ENCODE peak calls at places on chromosomes 2 and 18, in six cellular contexts. One of them, this sample, is unnamed.

GRCh38 chr2:213995400-213996105 is 415.3 kb upstream of the VWC2L start:
- DNase-seq in body of pancreas: no peak
- DNase-seq in cardiac muscle cell: peak; percentile 71
- DNase-seq in left ventricle myocardium inferior: no peak
- DNase-seq in A549: peak; percentile 86
- DNase-seq in neural progenitor cell: no peak
- DNase-seq in this sample: no peak

GRCh38 chr18:212780-213179 is 54.4 kb downstream of the USP14 start:
- DNase-seq in neural progenitor cell: no peak
- DNase-seq in cardiac muscle cell: peak; percentile 9
- DNase-seq in body of pancreas: no peak
- DNase-seq in left ventricle myocardium inferior: no peak
- DNase-seq in A549: no peak
- DNase-seq in this sample: no peak

GRCh38 chr18:54973046-54973445 is 13.8 kb upstream of the CCDC68 start:
- DNase-seq in cardiac muscle cell: no peak
- DNase-seq in left ventricle myocardium inferior: no peak
- DNase-seq in neural progenitor cell: no peak
- DNase-seq in A549: no peak
- DNase-seq in body of pancreas: no peak
- DNase-seq in this sample: no peak

GRCh38 chr2:159936471-159936870 is 125.9 kb downstream of the PLA2R1 start:
- DNase-seq in cardiac muscle cell: no peak
- DNase-seq in body of pancreas: no peak
- DNase-seq in left ventricle myocardium inferior: no peak
- DNase-seq in neural progenitor cell: no peak
- DNase-seq in A549: peak; percentile 55
- DNase-seq in this sample: no peak

GRCh38 chr2:40364143-40364903 is 87.6 kb downstream of the SLC8A1 start:
- DNase-seq in A549: peak; percentile 13
- DNase-seq in left ventricle myocardium inferior: no peak
- DNase-seq in neural progenitor cell: no peak
- DNase-seq in body of pancreas: no peak
- DNase-seq in cardiac muscle cell: peak; percentile 60
- DNase-seq in this sample: no peak

GRCh38 chr2:111706481-111707001 is 177.5 kb downstream of the ANAPC1 start:
- DNase-seq in body of pancreas: no peak
- DNase-seq in neural progenitor cell: no peak
- DNase-seq in A549: no peak
- DNase-seq in cardiac muscle cell: no peak
- DNase-seq in left ventricle myocardium inferior: no peak
- DNase-seq in this sample: no peak

GRCh38 chr2:49255325-49256023 is 101.2 kb upstream of the FSHR start:
- DNase-seq in cardiac muscle cell: peak; percentile 57
- DNase-seq in body of pancreas: no peak
- DNase-seq in neural progenitor cell: no peak
- DNase-seq in left ventricle myocardium inferior: no peak
- DNase-seq in A549: no peak
- DNase-seq in this sample: no peak

GRCh38 chr2:161586517-161587167 is 37.6 kb upstream of the SLC4A10 start:
- DNase-seq in A549: peak; percentile 18
- DNase-seq in body of pancreas: no peak
- DNase-seq in left ventricle myocardium inferior: no peak
- DNase-seq in cardiac muscle cell: peak; percentile 37
- DNase-seq in neural progenitor cell: peak; percentile 29
- DNase-seq in this sample: no peak

GRCh38 chr2:102801098-102801718 is 39.4 kb downstream of the TMEM182 start:
- DNase-seq in neural progenitor cell: peak; percentile 15
- DNase-seq in cardiac muscle cell: peak; percentile 43
- DNase-seq in left ventricle myocardium inferior: peak; percentile 63
- DNase-seq in A549: peak; percentile 82
- DNase-seq in body of pancreas: no peak
- DNase-seq in this sample: no peak

GRCh38 chr2:37764739-37765138 is 93.3 kb upstream of the CDC42EP3 start:
- DNase-seq in neural progenitor cell: no peak
- DNase-seq in left ventricle myocardium inferior: no peak
- DNase-seq in cardiac muscle cell: no peak
- DNase-seq in A549: no peak
- DNase-seq in body of pancreas: no peak
- DNase-seq in this sample: no peak

GRCh38 chr18:40046596-40046995 is 1908.4 kb upstream of the PIK3C3 start:
- DNase-seq in neural progenitor cell: no peak
- DNase-seq in A549: no peak
- DNase-seq in body of pancreas: no peak
- DNase-seq in cardiac muscle cell: no peak
- DNase-seq in left ventricle myocardium inferior: no peak
- DNase-seq in this sample: no peak

GRCh38 chr2:205020673-205021072 is 475.4 kb downstream of the PARD3B start:
- DNase-seq in cardiac muscle cell: no peak
- DNase-seq in A549: no peak
- DNase-seq in body of pancreas: no peak
- DNase-seq in left ventricle myocardium inferior: no peak
- DNase-seq in neural progenitor cell: no peak
- DNase-seq in this sample: no peak

GRCh38 chr2:216281881-216282280 is 90.4 kb downstream of the MARCHF4 start:
- DNase-seq in cardiac muscle cell: no peak
- DNase-seq in neural progenitor cell: peak; percentile 39
- DNase-seq in body of pancreas: no peak
- DNase-seq in left ventricle myocardium inferior: no peak
- DNase-seq in A549: no peak
- DNase-seq in this sample: no peak

GRCh38 chr2:207792244-207792785 is 22.6 kb upstream of the FZD5 start:
- DNase-seq in A549: peak; percentile 88
- DNase-seq in left ventricle myocardium inferior: no peak
- DNase-seq in cardiac muscle cell: peak; percentile 80
- DNase-seq in body of pancreas: peak; percentile 43
- DNase-seq in neural progenitor cell: no peak
- DNase-seq in this sample: no peak

GRCh38 chr2:190126758-190127157 is 64.2 kb upstream of the MSTN start:
- DNase-seq in left ventricle myocardium inferior: no peak
- DNase-seq in body of pancreas: no peak
- DNase-seq in cardiac muscle cell: peak; percentile 43
- DNase-seq in neural progenitor cell: no peak
- DNase-seq in A549: no peak
- DNase-seq in this sample: no peak

DNA sequence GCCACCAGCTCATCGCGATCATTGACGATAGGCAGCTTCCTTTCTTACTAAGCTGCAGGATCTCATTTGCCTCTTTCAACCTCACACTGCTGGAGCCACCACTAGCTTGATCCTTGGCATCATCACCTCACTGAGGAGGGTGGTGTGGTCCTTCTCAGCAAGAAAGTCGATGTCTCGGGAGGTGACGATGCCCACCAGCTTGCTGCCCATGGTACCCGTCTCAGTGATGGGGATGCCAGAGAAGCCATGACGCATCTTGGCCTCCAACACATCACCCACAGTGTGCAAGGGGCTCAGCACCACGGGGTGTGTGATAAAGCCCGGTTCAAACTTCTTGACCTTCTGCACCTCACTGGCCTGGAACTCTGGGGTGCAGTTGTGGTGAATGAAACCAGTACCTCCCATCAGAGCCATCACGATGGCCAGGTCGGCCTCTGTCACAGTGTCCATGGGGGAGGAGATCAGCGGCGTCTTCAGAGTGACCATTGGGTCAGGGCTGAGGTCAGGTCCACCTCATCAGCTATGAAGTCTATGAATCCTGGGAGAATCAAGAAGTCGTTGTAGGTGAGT is 22.5 kb downstream of the CFLAR start:
- DNase-seq in cardiac muscle cell: no peak
- DNase-seq in body of pancreas: no peak
- DNase-seq in left ventricle myocardium inferior: no peak
- DNase-seq in neural progenitor cell: no peak
- DNase-seq in A549: no peak
- DNase-seq in this sample: no peak
- H3K4me1 ChIP-seq in cardiac muscle cell: no peaks in the 10 kb centered on the region
- H3K4me1 ChIP-seq in body of pancreas: no peaks in the 10 kb centered on the region
- H3K4me1 ChIP-seq in left ventricle myocardium inferior: peaks cover 87% of the 10 kb centered on the region
- H3K4me1 ChIP-seq in neural progenitor cell: peaks cover 5% of the 10 kb centered on the region
- H3K4me1 ChIP-seq in A549: no peaks in the 10 kb centered on the region
- H3K4me1 ChIP-seq in this sample: no peaks in the 10 kb centered on the region

GRCh38 chr2:232103140-232103737 is 141.7 kb downstream of the DIS3L2 start:
- DNase-seq in left ventricle myocardium inferior: no peak
- DNase-seq in neural progenitor cell: no peak
- DNase-seq in A549: no peak
- DNase-seq in body of pancreas: no peak
- DNase-seq in cardiac muscle cell: peak; percentile 72
- DNase-seq in this sample: no peak
- TF ChIP-seq CTCF in left ventricle myocardium inferior: no peak
- TF ChIP-seq CTCF in neural progenitor cell: no peak
- TF ChIP-seq CTCF in A549: no peak
- TF ChIP-seq CTCF in body of pancreas: no peak
- TF ChIP-seq CTCF in cardiac muscle cell: no peak
- TF ChIP-seq CTCF in this sample: no peak

DNA sequence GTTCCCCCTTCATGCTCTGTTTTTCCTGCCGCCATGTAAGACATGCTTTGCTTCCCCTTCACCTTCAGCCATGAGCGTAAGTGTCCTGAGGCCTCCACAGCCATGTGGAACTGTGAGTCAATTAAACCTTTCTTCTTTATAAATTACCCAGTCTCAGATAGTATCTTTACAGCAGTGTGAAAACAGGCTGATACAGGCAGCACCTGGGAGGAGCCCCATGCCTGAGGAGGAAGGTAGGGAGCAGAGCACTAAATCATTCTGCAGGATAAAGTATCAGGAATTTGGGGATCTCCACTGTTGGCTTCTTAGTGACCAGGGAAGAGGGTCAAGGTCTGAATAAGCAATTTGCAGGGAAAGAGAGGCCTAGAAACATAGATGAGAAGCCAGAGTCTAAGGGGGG is 78.0 kb downstream of the KCNF1 start:
- DNase-seq in A549: no peak
- DNase-seq in left ventricle myocardium inferior: no peak
- DNase-seq in body of pancreas: no peak
- DNase-seq in neural progenitor cell: no peak
- DNase-seq in cardiac muscle cell: no peak
- DNase-seq in this sample: no peak
- H3K4me3 ChIP-seq in A549: no peak overlapping the region
- H3K4me3 ChIP-seq in left ventricle myocardium inferior: no peak overlapping the region
- H3K4me3 ChIP-seq in body of pancreas: no peak overlapping the region
- H3K4me3 ChIP-seq in neural progenitor cell: no peak overlapping the region
- H3K4me3 ChIP-seq in cardiac muscle cell: no peak overlapping the region
- H3K4me3 ChIP-seq in this sample: no peak overlapping the region

DNA sequence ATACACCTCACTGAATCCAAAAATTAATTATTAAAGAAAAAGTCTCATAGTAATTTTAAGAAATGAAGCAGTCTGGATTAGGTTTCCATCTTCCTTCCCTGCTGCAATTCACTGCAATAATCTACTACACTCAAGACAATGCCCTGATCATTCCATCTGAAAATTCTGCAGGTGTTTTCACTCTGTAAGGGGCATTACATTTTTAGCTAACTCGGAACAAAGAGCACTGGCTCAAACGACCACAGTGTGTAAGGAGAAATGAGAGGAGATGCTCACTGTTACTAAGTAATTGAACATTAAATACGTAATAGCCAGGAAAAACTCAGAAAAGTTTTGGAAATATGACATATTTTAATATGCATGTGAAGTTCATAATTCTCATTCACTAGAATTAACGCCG is 1.3 kb downstream of the B4GALT6 start:
- DNase-seq in cardiac muscle cell: no peak
- DNase-seq in body of pancreas: no peak
- DNase-seq in A549: no peak
- DNase-seq in left ventricle myocardium inferior: no peak
- DNase-seq in neural progenitor cell: peak; percentile 5
- DNase-seq in this sample: no peak
- H3K4me1 ChIP-seq in cardiac muscle cell: peaks cover 17% of the 10 kb centered on the region
- H3K4me1 ChIP-seq in body of pancreas: peaks cover 22% of the 10 kb centered on the region
- H3K4me1 ChIP-seq in A549: peaks cover 49% of the 10 kb centered on the region
- H3K4me1 ChIP-seq in left ventricle myocardium inferior: peaks cover 43% of the 10 kb centered on the region
- H3K4me1 ChIP-seq in neural progenitor cell: peaks cover 37% of the 10 kb centered on the region
- H3K4me1 ChIP-seq in this sample: no peaks in the 10 kb centered on the region

DNA sequence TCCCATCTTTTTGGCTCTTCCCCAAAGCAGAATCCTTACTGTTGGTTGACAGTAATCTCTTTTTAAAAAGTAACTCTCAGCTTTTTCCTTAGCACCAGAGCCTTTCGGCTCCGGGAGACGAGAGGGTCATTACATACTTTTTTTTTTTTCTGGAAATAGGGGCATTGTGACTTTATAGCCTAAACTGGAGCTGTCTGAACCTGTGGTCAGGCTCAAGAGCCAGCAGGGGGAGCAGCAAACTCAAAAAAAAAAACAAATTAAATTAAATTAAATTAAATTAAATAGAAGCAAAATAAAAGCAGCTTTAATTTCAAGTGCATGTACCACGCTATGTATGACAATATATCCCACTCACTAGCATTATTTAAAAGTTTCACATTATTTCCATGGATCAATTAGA is 156.6 kb downstream of the DTNA start:
- DNase-seq in cardiac muscle cell: peak; percentile 28
- DNase-seq in A549: no peak
- DNase-seq in body of pancreas: no peak
- DNase-seq in neural progenitor cell: peak; percentile 27
- DNase-seq in left ventricle myocardium inferior: no peak
- DNase-seq in this sample: no peak
- TF ChIP-seq CTCF in cardiac muscle cell: peak; percentile 58
- TF ChIP-seq CTCF in A549: peak; percentile 59
- TF ChIP-seq CTCF in body of pancreas: no peak
- TF ChIP-seq CTCF in neural progenitor cell: peak; percentile 61
- TF ChIP-seq CTCF in left ventricle myocardium inferior: peak; percentile 60
- TF ChIP-seq CTCF in this sample: peak; percentile 65

GRCh38 chr2:8582850-8583399 is 98.9 kb upstream of the ID2 start:
- DNase-seq in cardiac muscle cell: no peak
- DNase-seq in A549: no peak
- DNase-seq in body of pancreas: no peak
- DNase-seq in neural progenitor cell: no peak
- DNase-seq in left ventricle myocardium inferior: no peak
- DNase-seq in this sample: no peak

GRCh38 chr2:8581601-8582041 is 100.2 kb upstream of the ID2 start:
- DNase-seq in neural progenitor cell: no peak
- DNase-seq in cardiac muscle cell: no peak
- DNase-seq in A549: no peak
- DNase-seq in left ventricle myocardium inferior: no peak
- DNase-seq in body of pancreas: no peak
- DNase-seq in this sample: no peak

GRCh38 chr2:8582191-8582849 is 99.5 kb upstream of the ID2 start:
- DNase-seq in body of pancreas: no peak
- DNase-seq in A549: no peak
- DNase-seq in cardiac muscle cell: no peak
- DNase-seq in neural progenitor cell: no peak
- DNase-seq in left ventricle myocardium inferior: no peak
- DNase-seq in this sample: no peak

GRCh38 chr2:8584174-8585066 is 97.4 kb upstream of the ID2 start:
- DNase-seq in body of pancreas: no peak
- DNase-seq in A549: no peak
- DNase-seq in neural progenitor cell: no peak
- DNase-seq in left ventricle myocardium inferior: no peak
- DNase-seq in cardiac muscle cell: no peak
- DNase-seq in this sample: peak; percentile 9

GRCh38 chr2:8583400-8584173 is 98.3 kb upstream of the ID2 start:
- DNase-seq in left ventricle myocardium inferior: peak; percentile 95
- DNase-seq in neural progenitor cell: peak; percentile 61
- DNase-seq in A549: peak; percentile 42
- DNase-seq in body of pancreas: peak; percentile 99
- DNase-seq in cardiac muscle cell: peak; percentile 65
- DNase-seq in this sample: peak; percentile 71
- H3K4me3 ChIP-seq in left ventricle myocardium inferior: peak overlapping the region; percentile 40
- H3K4me3 ChIP-seq in neural progenitor cell: peak overlapping the region; percentile 1
- H3K4me3 ChIP-seq in A549: no peak overlapping the region
- H3K4me3 ChIP-seq in body of pancreas: no peak overlapping the region
- H3K4me3 ChIP-seq in cardiac muscle cell: no peak overlapping the region
- H3K4me3 ChIP-seq in this sample: peak overlapping the region; percentile 29